ENCODE peak calls at places on chromosome 2, in four cellular contexts. K is fibroblast of lung, Z is GM04504, T is fibroblast of the aortic adventitia. P is an unnamed sample.

GRCh38 chr2:238220274-238220891 is 16.9 kb upstream of the ILKAP start:
- DNase-seq in T (no peak), K (no peak), Z (no peak), P (no peak)

GRCh38 chr2:20635698-20636584 is 15.0 kb downstream of the HS1BP3 start:
- DNase-seq in K (peak; percentile 61), T (peak; percentile 80), Z (peak; percentile 65), P (peak; percentile 66)

GRCh38 chr2:18430996-18431748 is 129.3 kb downstream of the RDH14 start:
- DNase-seq in Z (no peak), T (no peak), K (no peak), P (no peak)

GRCh38 chr2:241545113-241545512 is 13.4 kb upstream of the BOK start:
- DNase-seq in Z (peak; percentile 70), T (peak; percentile 39), K (peak; percentile 77), P (peak; percentile 73)

GRCh38 chr2:10036095-10036879 is 7.1 kb upstream of the KLF11 start:
- DNase-seq in T (peak; percentile 69), Z (no peak), K (peak; percentile 60), P (peak; percentile 89)

GRCh38 chr2:25418944-25419677 is 77.4 kb upstream of the DNMT3A start:
- DNase-seq in T (no peak), K (peak; percentile 3), Z (no peak), P (no peak)

GRCh38 chr2:6723865-6724571 is 141.7 kb downstream of the CMPK2 start:
- DNase-seq in Z (no peak), T (no peak), K (no peak), P (no peak)

GRCh38 chr2:158667567-158667966 is 127.5 kb upstream of the DAPL1 start:
- DNase-seq in K (peak; percentile 94), T (peak; percentile 90), Z (no peak), P (peak; percentile 75)

GRCh38 chr2:66665124-66665984 is 230.4 kb downstream of the MEIS1 start:
- DNase-seq in Z (no peak), T (peak; percentile 29), K (peak; percentile 9), P (peak; percentile 28)

GRCh38 chr2:238187618-238188548 is 15.6 kb downstream of the ILKAP start:
- DNase-seq in K (no peak), T (no peak), Z (no peak), P (no peak)